ENCODE peak calls at places on chromosomes 2 and 18, in four cellular contexts. B is SK-N-SH, F is GM12878, R is HepG2. M is an unnamed sample.

GRCh38 chr2:8986327-8986976 is 17.0 kb downstream of the MBOAT2 start:
- DNase-seq in B (no peak), F (no peak), R (peak), M (peak)

GRCh38 chr2:19356545-19357382 is 1.7 kb downstream of the OSR1 start:
- DNase-seq in B (peak), F (no peak), R (no peak), M (no peak)

GRCh38 chr2:215619989-215620388 is 184.1 kb upstream of the FN1 start:
- DNase-seq in B (no peak), F (no peak), R (no peak), M (no peak)

GRCh38 chr2:219521066-219521880 is 7.0 kb downstream of the ASIC4 start:
- DNase-seq in B (peak), F (no peak), R (peak), M (peak)

GRCh38 chr2:158042245-158042644 is 59.4 kb upstream of the UPP2 start:
- DNase-seq in B (peak), F (no peak), R (no peak), M (no peak)

GRCh38 chr18:58194028-58194427 is 150.0 kb downstream of the NEDD4L start:
- DNase-seq in B (peak), F (no peak), R (no peak), M (no peak)

GRCh38 chr18:10794771-10795170 is 268.9 kb downstream of the NAPG start:
- DNase-seq in B (no peak), F (no peak), R (no peak), M (no peak)

GRCh38 chr2:161416633-161417427 is 733 bp downstream of the TBR1 start:
- DNase-seq in B (peak), F (no peak), R (no peak), M (peak)

GRCh38 chr2:177579486-177580036 is 187.0 kb downstream of the AGPS start:
- DNase-seq in B (no peak), F (no peak), R (peak), M (no peak)

GRCh38 chr2:170341684-170342631 is 164.0 kb downstream of the MYO3B start:
- DNase-seq in B (no peak), F (no peak), R (no peak), M (no peak)

GRCh38 chr2:229586012-229586411 is 128.3 kb downstream of the DNER start:
- DNase-seq in B (no peak), F (no peak), R (no peak), M (no peak)

GRCh38 chr2:174597347-174598047 is at the start of gene WIPF1:
- DNase-seq in B (no peak), F (peak), R (no peak), M (no peak)

GRCh38 chr2:163515836-163516235 is 220.0 kb downstream of the FIGN start:
- DNase-seq in B (no peak), F (no peak), R (no peak), M (no peak)

GRCh38 chr2:205683179-205683978 is 1.1 kb downstream of the NRP2 start:
- DNase-seq in B (no peak), F (no peak), R (no peak), M (peak)
- TF ChIP-seq TCF12 in B (no peak), F (no peak), R (no peak), M (no peak)

GRCh38 chr18:62663731-62664336 is 51.5 kb upstream of the PHLPP1 start:
- DNase-seq in B (no peak), F (peak), R (no peak), M (no peak)
- TF ChIP-seq TCF12 in B (no peak), F (no peak), R (no peak), M (no peak)

GRCh38 chr2:71455011-71455740 is 1.8 kb downstream of the DYSF start:
- DNase-seq in B (no peak), F (no peak), R (no peak), M (no peak)

GRCh38 chr2:71456617-71457016 is 3.3 kb downstream of the DYSF start:
- DNase-seq in B (no peak), F (no peak), R (no peak), M (peak)

GRCh38 chr2:71454221-71455010 is 1.1 kb downstream of the DYSF start:
- DNase-seq in B (no peak), F (no peak), R (no peak), M (peak)

GRCh38 chr2:71457123-71457958 is 4.0 kb downstream of the DYSF start:
- DNase-seq in B (no peak), F (no peak), R (no peak), M (no peak)

DNA sequence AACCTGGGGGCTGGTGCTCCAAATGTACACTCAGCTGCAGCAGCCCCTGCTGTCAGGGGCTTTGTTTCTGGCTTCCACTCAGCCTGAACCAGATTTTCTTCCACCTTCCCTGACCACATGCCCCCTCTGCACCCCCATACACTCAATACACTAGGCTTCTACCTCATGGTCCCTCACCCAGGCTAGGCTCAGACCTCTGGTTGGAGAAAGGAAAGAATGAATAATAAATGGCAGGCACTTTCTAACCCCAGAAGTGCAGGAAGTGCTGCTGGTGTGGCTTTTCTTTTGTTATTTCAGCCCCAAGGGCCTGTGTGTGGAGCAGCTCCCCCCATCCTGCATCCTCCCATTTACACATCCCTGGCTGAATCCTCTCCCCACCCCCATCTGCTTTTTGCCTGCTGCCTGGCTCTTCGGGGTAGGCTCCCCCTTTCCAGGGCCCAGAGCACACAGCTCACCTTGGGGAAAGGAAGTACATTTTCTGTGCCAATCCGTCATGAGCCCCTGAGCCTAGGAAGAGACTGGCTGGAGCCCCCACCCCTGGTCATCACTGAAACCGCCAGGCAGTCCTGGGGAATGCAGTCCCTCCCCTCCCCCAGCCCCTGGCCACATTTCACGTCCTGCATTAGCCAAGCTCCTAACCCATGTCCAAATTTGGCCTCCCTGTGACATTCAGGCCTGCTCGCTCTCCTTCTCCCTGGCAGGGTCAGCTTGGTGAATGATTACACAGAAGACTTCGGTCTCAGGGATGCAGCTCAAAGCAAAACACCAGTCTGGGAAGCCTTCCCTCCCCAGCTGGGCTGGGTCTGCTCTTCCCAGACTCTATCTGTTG is 2.6 kb downstream of the DYSF start:
- DNase-seq in B (peak), F (no peak), R (peak), M (peak)
- TF ChIP-seq TCF12 in B (no peak), F (no peak), R (no peak), M (no peak)

GRCh38 chr2:12287220-12287751 is 429.4 kb upstream of the TRIB2 start:
- DNase-seq in B (no peak), F (no peak), R (no peak), M (no peak)
- TF ChIP-seq TCF12 in B (peak), F (no peak), R (no peak), M (no peak)

DNA sequence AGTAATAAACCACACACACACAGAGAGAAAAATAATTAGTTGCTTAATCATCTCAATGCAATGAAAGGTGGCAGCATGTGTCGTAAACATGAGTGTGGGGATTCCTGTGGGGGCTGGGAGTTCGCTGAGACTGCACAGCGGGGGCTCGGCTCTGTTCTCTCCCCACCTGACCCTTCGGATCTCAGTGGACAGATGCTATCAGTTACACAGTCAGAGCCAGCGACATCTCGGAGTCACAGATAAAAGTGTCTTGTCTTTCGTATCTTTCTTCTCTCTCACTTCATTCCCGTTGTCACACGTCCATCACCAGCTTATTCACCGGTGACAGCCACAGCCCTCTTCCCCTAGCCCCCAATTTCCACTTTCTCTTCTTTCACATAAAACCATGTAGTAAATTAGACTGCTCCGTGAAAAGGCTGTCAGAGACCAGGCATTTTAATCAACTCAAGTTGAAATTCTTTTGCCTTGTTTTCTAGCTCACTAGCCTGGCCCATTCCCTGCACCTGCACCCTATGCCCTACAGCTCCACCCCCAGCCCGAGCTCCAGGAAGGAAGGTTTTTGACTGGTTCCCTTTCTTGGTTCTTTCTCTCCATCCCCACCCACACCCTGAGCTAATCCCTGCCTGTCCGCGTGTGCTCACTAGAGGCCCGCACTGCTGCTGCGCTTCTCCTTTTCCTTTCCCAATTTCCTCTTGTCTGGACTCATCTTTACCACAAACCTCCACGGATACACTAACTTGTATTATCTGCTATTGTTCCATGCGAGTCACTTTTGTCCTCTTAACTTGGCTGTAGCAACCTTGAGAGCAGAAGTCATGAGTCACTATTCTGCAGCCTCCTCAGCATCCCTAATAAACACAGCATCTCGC is 36.8 kb downstream of the COLEC12 start:
- DNase-seq in B (no peak), F (no peak), R (no peak), M (no peak)
- TF ChIP-seq TCF12 in B (no peak), F (no peak), R (no peak), M (no peak)

GRCh38 chr2:131557558-131558321 is 30.1 kb downstream of the CCDC74A start:
- DNase-seq in B (no peak), F (no peak), R (no peak), M (no peak)
- TF ChIP-seq TCF12 in B (no peak), F (no peak), R (no peak), M (no peak)

GRCh38 chr2:156481295-156481694 is 45.1 kb downstream of the GPD2 start:
- DNase-seq in B (no peak), F (no peak), R (no peak), M (no peak)
- TF ChIP-seq TCF12 in B (peak), F (no peak), R (no peak), M (no peak)

GRCh38 chr18:13366977-13367892 is 148.7 kb downstream of the LDLRAD4 start:
- DNase-seq in B (no peak), F (no peak), R (no peak), M (no peak)
- TF ChIP-seq TCF12 in B (no peak), F (no peak), R (no peak), M (no peak)

DNA sequence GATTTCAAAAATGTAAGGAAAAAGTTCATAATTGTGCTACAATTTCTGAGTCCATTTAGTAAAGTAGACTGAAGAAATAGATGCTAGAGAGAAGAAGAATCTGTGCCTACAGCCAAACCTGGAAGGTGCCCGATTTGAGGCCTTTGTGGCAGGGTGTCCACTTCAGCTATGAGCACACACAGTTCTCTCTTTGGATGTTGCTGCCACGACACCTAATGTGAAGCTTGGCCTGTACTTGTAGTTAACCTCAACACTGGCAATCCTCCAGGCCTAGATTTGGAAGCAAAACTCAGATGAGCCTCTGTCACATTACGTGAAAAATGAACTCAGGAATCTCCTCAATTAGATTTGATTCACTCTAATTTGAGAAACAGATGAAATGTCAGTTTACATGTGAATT is 90.1 kb upstream of the LRP1B start:
- DNase-seq in B (no peak), F (no peak), R (no peak), M (no peak)
- TF ChIP-seq TCF12 in B (no peak), F (no peak), R (no peak), M (no peak)

GRCh38 chr2:239463541-239464165 is 62.8 kb upstream of the HDAC4 start:
- DNase-seq in B (no peak), F (no peak), R (no peak), M (no peak)
- TF ChIP-seq TCF12 in B (no peak), F (no peak), R (no peak), M (no peak)